ENCODE peak calls at places on chromosomes 7 and 10, in ten cellular contexts. I is stomach, H is astrocyte, S is choroid plexus epithelial cell, W is tibial artery, J is kidney epithelial cell, M is astrocyte of the spinal cord, P is NB4, T is right lobe of liver, G is mammary epithelial cell. N is an unnamed sample.

GRCh38 chr7:151883872-151884271 is 7.0 kb upstream of the PRKAG2 start:
- DNase-seq in I (no peak), H (no peak), S (no peak), W (no peak), J (no peak), M (no peak), P (no peak), T (no peak), G (no peak), N (no peak)

GRCh38 chr7:138853448-138853847 is 55.5 kb upstream of the ATP6V0A4 start:
- DNase-seq in I (no peak), H (no peak), S (no peak), W (no peak), J (no peak), M (no peak), P (no peak), T (no peak), G (no peak), N (no peak)

GRCh38 chr10:51083280-51083986 is 9.1 kb downstream of the PRKG1 start:
- DNase-seq in I (no peak), H (no peak), S (peak), W (no peak), J (no peak), M (no peak), P (no peak), T (no peak), G (no peak), N (no peak)

GRCh38 chr10:67665491-67665890 is 30.5 kb downstream of the CTNNA3 start:
- DNase-seq in I (no peak), H (no peak), S (no peak), W (no peak), J (no peak), M (no peak), P (peak), T (no peak), G (no peak), N (no peak)

GRCh38 chr7:150989456-150989855 is 1.4 kb upstream of the NOS3 start:
- DNase-seq in I (no peak), H (no peak), S (no peak), W (no peak), J (no peak), M (no peak), P (no peak), T (peak), G (no peak), N (no peak)

GRCh38 chr10:100637785-100638184 is 102.0 kb downstream of the HIF1AN start:
- DNase-seq in I (no peak), H (no peak), S (peak), W (no peak), J (no peak), M (no peak), P (peak), T (no peak), G (no peak), N (no peak)

GRCh38 chr7:101217388-101218235 is at the start of the genes PLOD3 and ZNHIT1:
- DNase-seq in I (peak), H (peak), S (peak), W (peak), J (peak), M (peak), P (peak), T (peak), G (peak), N (peak)

GRCh38 chr7:33893377-33893776 is 12.0 kb upstream of the BMPER start:
- DNase-seq in I (no peak), H (no peak), S (no peak), W (no peak), J (no peak), M (no peak), P (no peak), T (no peak), G (no peak), N (no peak)

GRCh38 chr7:34851431-34851830 is 185.9 kb downstream of the DPY19L1 start:
- DNase-seq in I (no peak), H (no peak), S (no peak), W (no peak), J (no peak), M (no peak), P (no peak), T (no peak), G (no peak), N (no peak)

GRCh38 chr10:61757525-61758397 is 95.0 kb downstream of the CABCOCO1 start:
- DNase-seq in I (no peak), H (peak), S (peak), W (peak), J (peak), M (peak), P (no peak), T (no peak), G (peak), N (no peak)

GRCh38 chr7:151505433-151505832 is 14.3 kb downstream of the RHEB start:
- DNase-seq in I (no peak), H (no peak), S (no peak), W (no peak), J (no peak), M (no peak), P (no peak), T (no peak), G (no peak), N (no peak)

GRCh38 chr7:105691029-105691691 is 109.9 kb upstream of the EFCAB10 start:
- DNase-seq in I (no peak), H (no peak), S (peak), W (peak), J (no peak), M (peak), P (no peak), T (no peak), G (no peak), N (no peak)

GRCh38 chr10:124632064-124632531 is 112.1 kb downstream of the FAM53B start:
- DNase-seq in I (peak), H (peak), S (peak), W (no peak), J (no peak), M (peak), P (peak), T (peak), G (peak), N (no peak)

GRCh38 chr7:157944051-157944450 is 607.2 kb downstream of the DNAJB6 start:
- DNase-seq in I (no peak), H (no peak), S (no peak), W (no peak), J (no peak), M (no peak), P (no peak), T (no peak), G (no peak), N (no peak)
- TF ChIP-seq CTCF in I (no peak), H (no peak), S (no peak), W (no peak), J (no peak), M (no peak), P (no peak), T (no peak), G (no peak), N (no peak)

GRCh38 chr7:29372351-29372931 is 177.9 kb downstream of the CHN2 start:
- DNase-seq in I (no peak), H (peak), S (no peak), W (no peak), J (no peak), M (no peak), P (no peak), T (no peak), G (no peak), N (no peak)

GRCh38 chr7:29381206-29382094 is 182.2 kb upstream of the PRR15 start:
- DNase-seq in I (no peak), H (no peak), S (no peak), W (no peak), J (no peak), M (no peak), P (no peak), T (no peak), G (no peak), N (no peak)

GRCh38 chr7:29375641-29376562 is 181.3 kb downstream of the CHN2 start:
- DNase-seq in I (peak), H (no peak), S (peak), W (no peak), J (peak), M (no peak), P (peak), T (peak), G (peak), N (no peak)

GRCh38 chr7:29379551-29379950 is 184.1 kb upstream of the PRR15 start:
- DNase-seq in I (no peak), H (no peak), S (no peak), W (no peak), J (no peak), M (no peak), P (no peak), T (no peak), G (no peak), N (no peak)

GRCh38 chr7:29377718-29378117 is 183.1 kb downstream of the CHN2 start:
- DNase-seq in I (peak), H (no peak), S (no peak), W (no peak), J (no peak), M (no peak), P (no peak), T (no peak), G (no peak), N (no peak)
- TF ChIP-seq CTCF in I (no peak), H (no peak), S (no peak), W (no peak), J (no peak), M (no peak), P (no peak), T (no peak), G (no peak), N (no peak)

DNA sequence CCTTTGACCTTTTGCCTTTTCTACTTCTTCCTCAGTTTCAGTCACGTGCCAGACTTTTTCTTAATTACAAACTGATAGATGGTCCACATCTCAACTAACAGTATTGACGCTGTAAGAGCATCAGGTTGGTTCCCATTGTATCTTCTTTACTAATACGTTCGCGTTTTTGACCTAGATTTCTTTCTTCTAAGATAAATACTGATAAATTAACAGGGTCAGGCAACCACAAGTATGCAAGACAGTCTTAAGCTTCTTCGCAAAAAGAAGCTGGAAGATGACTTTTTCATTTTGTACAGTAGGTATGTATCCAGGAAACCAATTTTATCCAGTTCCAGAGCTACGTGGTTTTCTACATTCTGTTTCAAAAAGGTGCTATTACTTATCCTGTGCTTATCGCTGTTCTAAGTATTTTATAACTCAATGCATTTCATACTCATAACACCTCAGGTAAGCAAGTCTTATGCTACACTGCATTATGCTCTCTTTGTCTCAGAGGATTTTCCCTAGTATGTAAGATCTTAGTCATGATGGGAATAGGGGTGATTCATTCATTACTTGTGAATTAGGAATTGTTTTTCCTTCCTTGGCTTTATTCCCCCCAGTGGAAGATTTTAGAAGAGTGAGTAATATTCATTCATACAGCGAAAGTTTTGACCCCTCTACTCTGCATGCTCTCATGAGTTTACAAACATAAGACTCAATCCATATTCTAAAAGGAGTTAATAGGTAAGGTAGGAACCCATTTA is 955 bp downstream of the DUS4L start:
- DNase-seq in I (no peak), H (peak), S (peak), W (no peak), J (peak), M (peak), P (no peak), T (no peak), G (peak), N (no peak)
- TF ChIP-seq CTCF in I (no peak), H (no peak), S (no peak), W (no peak), J (no peak), M (no peak), P (no peak), T (no peak), G (no peak), N (no peak)

DNA sequence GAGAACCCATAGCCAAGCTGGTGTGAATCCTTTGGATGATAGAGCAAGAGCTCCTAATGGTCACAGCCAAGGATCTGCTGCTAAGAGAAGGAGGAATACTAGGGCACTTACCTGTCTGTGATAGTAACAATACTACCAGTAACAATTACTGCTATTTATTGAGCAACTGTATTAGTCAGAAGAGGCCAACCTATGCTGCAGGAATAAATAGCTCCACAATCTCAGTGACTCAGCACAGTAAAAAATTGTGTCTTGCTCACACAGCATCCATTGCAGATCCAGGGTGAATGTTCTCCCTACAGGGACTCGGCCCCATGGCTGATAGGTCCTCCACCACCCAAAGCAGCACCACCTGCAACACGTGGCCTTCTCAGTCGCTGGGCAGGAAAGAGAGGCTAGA is 257.6 kb upstream of the ZMIZ1 start:
- DNase-seq in I (no peak), H (no peak), S (no peak), W (no peak), J (no peak), M (no peak), P (no peak), T (no peak), G (peak), N (no peak)
- TF ChIP-seq CTCF in I (no peak), H (no peak), S (no peak), W (no peak), J (no peak), M (no peak), P (no peak), T (no peak), G (no peak), N (no peak)

GRCh38 chr7:116139807-116140206 is 70.5 kb upstream of the TES start:
- DNase-seq in I (no peak), H (no peak), S (peak), W (no peak), J (no peak), M (no peak), P (no peak), T (no peak), G (no peak), N (no peak)

GRCh38 chr7:116139007-116139406 is 71.3 kb upstream of the TES start:
- DNase-seq in I (no peak), H (peak), S (no peak), W (no peak), J (no peak), M (peak), P (no peak), T (no peak), G (peak), N (no peak)

GRCh38 chr7:116142374-116142773 is 68.0 kb upstream of the TES start:
- DNase-seq in I (no peak), H (no peak), S (no peak), W (no peak), J (no peak), M (no peak), P (no peak), T (no peak), G (no peak), N (no peak)

GRCh38 chr7:116142850-116143249 is 67.5 kb upstream of the TES start:
- DNase-seq in I (no peak), H (no peak), S (no peak), W (no peak), J (no peak), M (no peak), P (no peak), T (no peak), G (no peak), N (no peak)

DNA sequence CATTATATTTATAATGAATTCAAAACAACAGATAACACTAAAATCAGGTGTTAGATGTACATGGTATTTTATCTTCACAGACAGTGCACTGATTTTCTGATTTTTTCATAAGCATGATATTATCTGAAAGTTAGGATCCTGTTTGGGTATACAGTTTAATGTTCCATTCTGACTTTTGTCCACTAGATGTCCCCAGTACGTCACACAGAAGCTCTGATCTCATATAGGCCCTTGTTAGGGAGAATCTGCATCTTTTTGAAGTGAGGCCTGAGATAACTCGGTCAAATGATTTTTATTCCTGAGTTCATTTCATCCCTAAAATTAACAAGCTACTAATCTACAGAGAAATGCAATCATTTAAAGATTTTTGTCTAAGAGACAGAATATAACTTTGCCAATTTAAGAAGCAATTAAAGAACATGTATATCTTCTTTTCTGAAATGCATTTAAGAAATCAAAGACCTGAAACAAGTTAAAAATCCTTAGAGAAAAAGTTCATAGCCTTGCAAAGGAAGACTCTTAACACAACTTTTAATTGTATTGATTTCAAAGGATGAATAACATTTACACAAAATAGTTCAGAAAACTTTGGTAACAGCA is 72.0 kb upstream of the TES start:
- DNase-seq in I (no peak), H (peak), S (peak), W (no peak), J (peak), M (peak), P (peak), T (no peak), G (peak), N (no peak)
- TF ChIP-seq CTCF in I (peak), H (peak), S (peak), W (peak), J (peak), M (peak), P (peak), T (peak), G (peak), N (peak)

GRCh38 chr7:70432567-70433001 is 699.4 kb upstream of the GALNT17 start:
- DNase-seq in I (no peak), H (no peak), S (no peak), W (no peak), J (no peak), M (no peak), P (no peak), T (no peak), G (no peak), N (no peak)

GRCh38 chr7:70435634-70436033 is 696.3 kb upstream of the GALNT17 start:
- DNase-seq in I (no peak), H (no peak), S (no peak), W (no peak), J (no peak), M (no peak), P (peak), T (no peak), G (no peak), N (no peak)

GRCh38 chr7:70434821-70435220 is 697.1 kb upstream of the GALNT17 start:
- DNase-seq in I (no peak), H (no peak), S (no peak), W (no peak), J (no peak), M (no peak), P (no peak), T (no peak), G (no peak), N (no peak)

GRCh38 chr7:70436815-70437350 is 695.1 kb upstream of the GALNT17 start:
- DNase-seq in I (no peak), H (no peak), S (no peak), W (no peak), J (no peak), M (no peak), P (no peak), T (no peak), G (no peak), N (no peak)

DNA sequence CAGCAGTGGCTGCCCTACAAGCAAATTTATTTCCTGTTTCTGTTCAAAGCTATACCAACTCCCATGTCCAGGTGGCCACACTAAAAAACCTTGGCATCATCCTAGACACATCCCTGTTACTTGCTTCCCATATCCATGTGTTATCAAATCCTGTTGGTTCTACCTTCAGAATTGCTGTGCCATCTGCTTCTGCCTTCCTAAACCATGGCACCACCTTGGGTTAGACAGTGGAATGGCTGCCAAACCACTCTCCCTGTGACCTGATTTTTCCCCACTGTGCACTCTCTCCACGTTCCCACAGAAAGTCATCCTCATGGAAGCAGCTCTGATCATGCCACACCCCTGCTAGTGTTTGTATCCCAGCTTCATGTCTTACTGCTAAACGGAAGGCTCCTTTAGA is 697.6 kb upstream of the GALNT17 start:
- DNase-seq in I (no peak), H (no peak), S (no peak), W (no peak), J (no peak), M (no peak), P (no peak), T (no peak), G (no peak), N (no peak)
- TF ChIP-seq CTCF in I (no peak), H (no peak), S (no peak), W (no peak), J (peak), M (no peak), P (no peak), T (peak), G (peak), N (no peak)

DNA sequence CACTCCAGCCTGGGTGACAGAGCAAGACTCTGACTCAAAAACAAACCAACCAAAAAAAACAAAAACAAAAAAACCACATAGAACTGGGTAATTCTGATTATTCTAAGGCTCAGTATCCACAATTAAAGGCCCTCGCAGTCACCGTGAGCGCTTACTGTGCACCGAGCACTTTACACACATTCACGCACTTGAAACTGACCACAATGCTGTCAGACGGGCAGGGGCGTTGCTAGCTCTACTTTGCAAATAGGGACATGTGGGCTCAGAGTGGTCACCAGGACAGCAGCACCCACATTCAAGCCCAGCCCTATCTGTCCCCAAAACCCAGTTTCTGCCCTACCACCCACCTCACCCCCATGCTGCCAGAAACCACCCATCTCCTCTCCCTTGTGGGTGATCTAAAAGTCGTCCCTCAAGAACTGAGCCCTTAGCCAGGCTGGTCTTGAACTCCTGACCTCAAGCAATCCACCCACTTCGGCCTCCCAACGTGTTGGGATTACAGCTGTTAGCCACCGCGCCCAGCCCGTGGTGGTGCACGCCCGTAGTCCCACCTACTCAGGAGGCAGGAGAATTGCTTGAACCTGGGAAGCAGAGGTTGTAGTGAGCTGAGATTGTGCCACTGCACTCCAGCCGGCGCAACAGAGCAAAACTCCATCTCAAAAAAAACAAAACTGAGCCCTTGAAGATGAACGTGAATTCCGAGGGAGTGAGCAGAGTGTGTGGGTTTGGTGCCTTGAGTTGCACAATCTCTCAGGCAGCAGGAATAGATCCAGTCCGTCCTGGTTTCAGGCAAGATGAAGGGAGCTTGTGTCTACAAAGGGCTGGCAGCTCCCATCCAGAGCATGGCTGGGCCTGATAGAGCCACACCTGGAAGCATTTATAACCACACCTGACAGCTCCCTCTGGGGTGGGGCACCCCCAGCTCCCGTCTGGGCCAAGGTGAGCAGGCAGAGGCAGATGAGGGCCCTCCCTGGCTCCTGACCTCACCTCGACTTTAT is 5.4 kb upstream of the HSPB1 start:
- DNase-seq in I (peak), H (peak), S (peak), W (peak), J (no peak), M (peak), P (no peak), T (no peak), G (peak), N (no peak)
- TF ChIP-seq CTCF in I (no peak), H (no peak), S (peak), W (no peak), J (no peak), M (no peak), P (no peak), T (no peak), G (no peak), N (no peak)